ENCODE peak calls at places on chromosomes 1 and 21, in seven cellular contexts. One of them, this sample, is unnamed. For H3K4me1, the result is how much of the 10 kb centered on the place peaks cover.

GRCh38 chr1:188668083-188668482 is 1809.6 kb downstream of the BRINP3 start:
- DNase-seq in H9: peak
- DNase-seq in heart left ventricle: no peak
- DNase-seq in lower lobe of right lung: no peak
- DNase-seq in PC-9: no peak
- DNase-seq in CD8-positive, alpha-beta T cell: no peak
- DNase-seq in effector memory CD4-positive, alpha-beta T cell: no peak
- DNase-seq in this sample: no peak

GRCh38 chr1:115838805-115839705 is 1.9 kb downstream of the NHLH2 start:
- DNase-seq in CD8-positive, alpha-beta T cell: no peak
- DNase-seq in PC-9: no peak
- DNase-seq in heart left ventricle: no peak
- DNase-seq in effector memory CD4-positive, alpha-beta T cell: no peak
- DNase-seq in lower lobe of right lung: peak
- DNase-seq in H9: peak
- DNase-seq in this sample: peak

GRCh38 chr1:152141971-152142584 is 16.9 kb downstream of the RPTN start:
- DNase-seq in PC-9: peak
- DNase-seq in effector memory CD4-positive, alpha-beta T cell: no peak
- DNase-seq in H9: peak
- DNase-seq in heart left ventricle: peak
- DNase-seq in lower lobe of right lung: peak
- DNase-seq in CD8-positive, alpha-beta T cell: no peak
- DNase-seq in this sample: no peak

GRCh38 chr1:38071530-38072266 is 25.1 kb upstream of the POU3F1 start:
- DNase-seq in CD8-positive, alpha-beta T cell: no peak
- DNase-seq in lower lobe of right lung: no peak
- DNase-seq in effector memory CD4-positive, alpha-beta T cell: no peak
- DNase-seq in H9: no peak
- DNase-seq in PC-9: no peak
- DNase-seq in heart left ventricle: no peak
- DNase-seq in this sample: no peak

GRCh38 chr1:237976345-237976744 is 85.6 kb upstream of the ZP4 start:
- DNase-seq in lower lobe of right lung: no peak
- DNase-seq in heart left ventricle: no peak
- DNase-seq in CD8-positive, alpha-beta T cell: no peak
- DNase-seq in H9: no peak
- DNase-seq in PC-9: no peak
- DNase-seq in effector memory CD4-positive, alpha-beta T cell: no peak
- DNase-seq in this sample: no peak

GRCh38 chr1:20361805-20362381 is 71.2 kb downstream of the VWA5B1 start:
- DNase-seq in lower lobe of right lung: no peak
- DNase-seq in PC-9: no peak
- DNase-seq in effector memory CD4-positive, alpha-beta T cell: no peak
- DNase-seq in H9: peak
- DNase-seq in CD8-positive, alpha-beta T cell: no peak
- DNase-seq in heart left ventricle: peak
- DNase-seq in this sample: no peak

GRCh38 chr1:200535605-200536004 is 84.9 kb downstream of the KIF14 start:
- DNase-seq in effector memory CD4-positive, alpha-beta T cell: no peak
- DNase-seq in PC-9: peak
- DNase-seq in lower lobe of right lung: no peak
- DNase-seq in CD8-positive, alpha-beta T cell: no peak
- DNase-seq in H9: peak
- DNase-seq in heart left ventricle: no peak
- DNase-seq in this sample: no peak

GRCh38 chr1:31814041-31814511 is 1.7 kb downstream of the SPOCD1 start:
- DNase-seq in lower lobe of right lung: no peak
- DNase-seq in CD8-positive, alpha-beta T cell: no peak
- DNase-seq in H9: no peak
- DNase-seq in heart left ventricle: no peak
- DNase-seq in effector memory CD4-positive, alpha-beta T cell: no peak
- DNase-seq in PC-9: no peak
- DNase-seq in this sample: peak

GRCh38 chr1:221689138-221689537 is 52.8 kb downstream of the DUSP10 start:
- DNase-seq in PC-9: no peak
- DNase-seq in lower lobe of right lung: no peak
- DNase-seq in H9: no peak
- DNase-seq in effector memory CD4-positive, alpha-beta T cell: no peak
- DNase-seq in heart left ventricle: no peak
- DNase-seq in CD8-positive, alpha-beta T cell: no peak
- DNase-seq in this sample: no peak

GRCh38 chr21:41168391-41169257 is 664 bp downstream of the BACE2 start:
- DNase-seq in CD8-positive, alpha-beta T cell: peak
- DNase-seq in effector memory CD4-positive, alpha-beta T cell: no peak
- DNase-seq in H9: peak
- DNase-seq in lower lobe of right lung: peak
- DNase-seq in PC-9: peak
- DNase-seq in heart left ventricle: peak
- DNase-seq in this sample: peak

GRCh38 chr1:59089343-59089742 is 207.6 kb upstream of the FGGY start:
- DNase-seq in PC-9: no peak
- DNase-seq in CD8-positive, alpha-beta T cell: no peak
- DNase-seq in lower lobe of right lung: no peak
- DNase-seq in H9: no peak
- DNase-seq in effector memory CD4-positive, alpha-beta T cell: no peak
- DNase-seq in heart left ventricle: no peak
- DNase-seq in this sample: no peak

GRCh38 chr1:190172636-190173410 is 304.8 kb downstream of the BRINP3 start:
- DNase-seq in heart left ventricle: no peak
- DNase-seq in PC-9: no peak
- DNase-seq in CD8-positive, alpha-beta T cell: no peak
- DNase-seq in H9: no peak
- DNase-seq in effector memory CD4-positive, alpha-beta T cell: no peak
- DNase-seq in lower lobe of right lung: no peak
- DNase-seq in this sample: no peak

GRCh38 chr1:58929667-58930325 is 145.9 kb upstream of the JUN start:
- DNase-seq in PC-9: peak
- DNase-seq in H9: no peak
- DNase-seq in effector memory CD4-positive, alpha-beta T cell: peak
- DNase-seq in CD8-positive, alpha-beta T cell: no peak
- DNase-seq in lower lobe of right lung: no peak
- DNase-seq in heart left ventricle: no peak
- DNase-seq in this sample: no peak

GRCh38 chr1:182143825-182144661 is 82.5 kb upstream of the ZNF648 start:
- DNase-seq in heart left ventricle: peak
- DNase-seq in effector memory CD4-positive, alpha-beta T cell: no peak
- DNase-seq in lower lobe of right lung: peak
- DNase-seq in H9: no peak
- DNase-seq in CD8-positive, alpha-beta T cell: no peak
- DNase-seq in PC-9: no peak
- DNase-seq in this sample: peak

GRCh38 chr1:224615861-224616760 is at the start of gene CNIH3:
- DNase-seq in heart left ventricle: no peak
- DNase-seq in H9: peak
- DNase-seq in CD8-positive, alpha-beta T cell: no peak
- DNase-seq in PC-9: peak
- DNase-seq in lower lobe of right lung: no peak
- DNase-seq in effector memory CD4-positive, alpha-beta T cell: no peak
- DNase-seq in this sample: no peak

GRCh38 chr1:198678901-198679329 is 40.1 kb downstream of the PTPRC start:
- DNase-seq in CD8-positive, alpha-beta T cell: no peak
- DNase-seq in effector memory CD4-positive, alpha-beta T cell: no peak
- DNase-seq in PC-9: no peak
- DNase-seq in H9: peak
- DNase-seq in heart left ventricle: no peak
- DNase-seq in lower lobe of right lung: no peak
- DNase-seq in this sample: no peak

GRCh38 chr1:198676253-198676652 is 37.4 kb downstream of the PTPRC start:
- DNase-seq in CD8-positive, alpha-beta T cell: no peak
- DNase-seq in lower lobe of right lung: no peak
- DNase-seq in effector memory CD4-positive, alpha-beta T cell: no peak
- DNase-seq in PC-9: no peak
- DNase-seq in H9: no peak
- DNase-seq in heart left ventricle: no peak
- DNase-seq in this sample: no peak

GRCh38 chr1:198679535-198680173 is 40.8 kb downstream of the PTPRC start:
- DNase-seq in heart left ventricle: no peak
- DNase-seq in CD8-positive, alpha-beta T cell: no peak
- DNase-seq in effector memory CD4-positive, alpha-beta T cell: peak
- DNase-seq in lower lobe of right lung: peak
- DNase-seq in PC-9: no peak
- DNase-seq in H9: no peak
- DNase-seq in this sample: no peak

GRCh38 chr1:198678301-198678836 is 39.5 kb downstream of the PTPRC start:
- DNase-seq in CD8-positive, alpha-beta T cell: no peak
- DNase-seq in PC-9: no peak
- DNase-seq in lower lobe of right lung: no peak
- DNase-seq in heart left ventricle: no peak
- DNase-seq in H9: no peak
- DNase-seq in effector memory CD4-positive, alpha-beta T cell: peak
- DNase-seq in this sample: no peak

DNA sequence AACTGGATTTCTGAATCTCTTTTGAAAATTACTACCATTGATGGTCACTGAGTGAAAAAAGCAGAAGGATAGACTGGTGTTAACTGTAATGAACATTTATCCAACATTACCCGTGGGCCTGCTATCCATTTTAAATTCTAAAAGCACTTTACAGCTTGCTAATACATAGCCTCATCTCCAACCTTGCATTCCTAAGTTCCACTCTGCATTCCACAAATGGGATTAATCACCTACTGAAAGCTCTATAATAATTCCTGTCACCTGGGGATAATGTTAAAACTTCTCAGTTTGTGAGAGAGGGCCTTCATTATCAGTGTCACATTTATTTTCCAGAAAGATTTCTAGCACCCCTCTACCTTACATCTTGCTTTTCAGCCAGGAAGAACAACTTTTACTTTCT is 38.2 kb downstream of the PTPRC start:
- DNase-seq in heart left ventricle: no peak
- DNase-seq in lower lobe of right lung: no peak
- DNase-seq in effector memory CD4-positive, alpha-beta T cell: no peak
- DNase-seq in H9: no peak
- DNase-seq in CD8-positive, alpha-beta T cell: no peak
- DNase-seq in PC-9: no peak
- DNase-seq in this sample: no peak
- H3K4me1 ChIP-seq in heart left ventricle: under half
- H3K4me1 ChIP-seq in lower lobe of right lung: under half
- H3K4me1 ChIP-seq in effector memory CD4-positive, alpha-beta T cell: half or more
- H3K4me1 ChIP-seq in H9: under half
- H3K4me1 ChIP-seq in CD8-positive, alpha-beta T cell: half or more
- H3K4me1 ChIP-seq in PC-9: under half
- H3K4me1 ChIP-seq in this sample: under half

DNA sequence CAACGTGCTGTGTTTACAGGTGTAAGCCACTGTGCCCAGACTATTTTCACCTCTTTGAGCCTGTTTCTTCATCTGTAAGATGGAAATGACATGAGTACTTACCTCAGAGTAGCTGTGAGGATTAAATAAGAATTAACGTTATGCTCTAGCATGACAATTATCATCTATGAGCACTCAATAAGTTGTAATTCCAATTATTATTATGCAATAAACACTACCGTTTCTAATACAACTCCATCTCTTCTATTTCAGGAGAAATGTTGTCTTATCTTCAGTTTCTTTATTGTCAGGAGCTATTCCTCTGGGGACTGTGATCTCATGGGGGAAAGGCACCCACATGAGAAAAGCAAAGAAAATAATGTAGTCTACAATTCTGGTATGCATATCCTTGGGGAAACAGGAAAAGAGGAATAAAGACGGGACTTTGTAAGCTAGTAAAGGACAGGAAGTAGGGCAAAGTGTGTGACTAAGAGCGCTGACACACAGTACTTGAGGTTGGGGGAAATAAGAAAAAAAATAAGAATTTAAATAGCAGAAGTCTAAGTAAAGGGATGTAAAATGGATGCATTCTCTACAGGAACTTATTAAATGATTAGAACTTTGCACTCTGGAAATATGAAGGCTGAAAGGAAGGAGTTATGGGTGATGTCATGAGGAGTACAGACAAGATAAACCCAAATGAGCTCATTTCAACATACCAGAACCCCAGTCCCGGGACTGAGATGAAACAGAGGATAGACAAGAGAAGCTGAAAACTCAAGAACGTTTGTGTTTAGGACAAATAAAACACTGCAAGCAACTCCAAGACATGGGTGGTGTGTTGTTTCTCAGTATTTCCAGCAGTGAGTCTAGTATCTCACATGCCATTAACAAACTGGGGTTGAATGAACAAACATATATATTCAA is 9.8 kb downstream of the PHC2 start:
- DNase-seq in heart left ventricle: no peak
- DNase-seq in lower lobe of right lung: no peak
- DNase-seq in H9: no peak
- DNase-seq in PC-9: no peak
- DNase-seq in effector memory CD4-positive, alpha-beta T cell: no peak
- DNase-seq in CD8-positive, alpha-beta T cell: no peak
- DNase-seq in this sample: no peak
- H3K4me1 ChIP-seq in heart left ventricle: under half
- H3K4me1 ChIP-seq in lower lobe of right lung: under half
- H3K4me1 ChIP-seq in H9: under half
- H3K4me1 ChIP-seq in PC-9: under half
- H3K4me1 ChIP-seq in effector memory CD4-positive, alpha-beta T cell: under half
- H3K4me1 ChIP-seq in CD8-positive, alpha-beta T cell: under half
- H3K4me1 ChIP-seq in this sample: under half

GRCh38 chr1:12159826-12160225 is 7.0 kb upstream of the TNFRSF1B start:
- DNase-seq in CD8-positive, alpha-beta T cell: no peak
- DNase-seq in PC-9: peak
- DNase-seq in H9: no peak
- DNase-seq in heart left ventricle: no peak
- DNase-seq in lower lobe of right lung: no peak
- DNase-seq in effector memory CD4-positive, alpha-beta T cell: peak
- DNase-seq in this sample: no peak
- H3K4me1 ChIP-seq in CD8-positive, alpha-beta T cell: half or more
- H3K4me1 ChIP-seq in PC-9: half or more
- H3K4me1 ChIP-seq in H9: under half
- H3K4me1 ChIP-seq in heart left ventricle: under half
- H3K4me1 ChIP-seq in lower lobe of right lung: half or more
- H3K4me1 ChIP-seq in effector memory CD4-positive, alpha-beta T cell: half or more
- H3K4me1 ChIP-seq in this sample: under half

GRCh38 chr1:201537028-201537427 is 1.9 kb upstream of the NAV1 start:
- DNase-seq in H9: no peak
- DNase-seq in effector memory CD4-positive, alpha-beta T cell: no peak
- DNase-seq in CD8-positive, alpha-beta T cell: no peak
- DNase-seq in heart left ventricle: no peak
- DNase-seq in PC-9: no peak
- DNase-seq in lower lobe of right lung: no peak
- DNase-seq in this sample: no peak
- H3K4me1 ChIP-seq in H9: under half
- H3K4me1 ChIP-seq in effector memory CD4-positive, alpha-beta T cell: under half
- H3K4me1 ChIP-seq in CD8-positive, alpha-beta T cell: under half
- H3K4me1 ChIP-seq in heart left ventricle: under half
- H3K4me1 ChIP-seq in PC-9: under half
- H3K4me1 ChIP-seq in lower lobe of right lung: half or more
- H3K4me1 ChIP-seq in this sample: under half

This sample was measured in breast epithelium.